ENCODE peak calls at places on chromosomes 13 and 19, in nine cellular contexts. One of them, this sample, is unnamed. For H3K27me3, the result is how much of the 10 kb centered on the place peaks cover.

GRCh38 chr13:78611040-78611439 is 7.7 kb upstream of the POU4F1 start:
- DNase-seq in uterus: no peak
- DNase-seq in colonic mucosa: no peak
- DNase-seq in SJSA1: no peak
- DNase-seq in thoracic aorta: no peak
- DNase-seq in dorsolateral prefrontal cortex: no peak
- DNase-seq in effector memory CD4-positive, alpha-beta T cell: no peak
- DNase-seq in heart left ventricle: no peak
- DNase-seq in astrocyte: no peak
- DNase-seq in this sample: no peak

GRCh38 chr19:9793051-9793591 is 24.6 kb upstream of the ZNF846 start:
- DNase-seq in uterus: no peak
- DNase-seq in colonic mucosa: peak
- DNase-seq in SJSA1: peak
- DNase-seq in thoracic aorta: peak
- DNase-seq in dorsolateral prefrontal cortex: peak
- DNase-seq in effector memory CD4-positive, alpha-beta T cell: no peak
- DNase-seq in heart left ventricle: peak
- DNase-seq in astrocyte: peak
- DNase-seq in this sample: peak

GRCh38 chr13:49651775-49652690 is 23.7 kb downstream of the ARL11 start:
- DNase-seq in uterus: no peak
- DNase-seq in colonic mucosa: no peak
- DNase-seq in SJSA1: no peak
- DNase-seq in thoracic aorta: no peak
- DNase-seq in dorsolateral prefrontal cortex: no peak
- DNase-seq in effector memory CD4-positive, alpha-beta T cell: no peak
- DNase-seq in heart left ventricle: no peak
- DNase-seq in astrocyte: no peak
- DNase-seq in this sample: no peak

GRCh38 chr19:38394488-38394887 is 6.0 kb downstream of the SPRED3 start:
- DNase-seq in uterus: no peak
- DNase-seq in colonic mucosa: no peak
- DNase-seq in SJSA1: no peak
- DNase-seq in thoracic aorta: no peak
- DNase-seq in dorsolateral prefrontal cortex: no peak
- DNase-seq in effector memory CD4-positive, alpha-beta T cell: peak
- DNase-seq in heart left ventricle: no peak
- DNase-seq in astrocyte: no peak
- DNase-seq in this sample: peak

GRCh38 chr13:59982631-59983382 is 180.9 kb downstream of the DIAPH3 start:
- DNase-seq in uterus: no peak
- DNase-seq in colonic mucosa: no peak
- DNase-seq in SJSA1: no peak
- DNase-seq in thoracic aorta: no peak
- DNase-seq in dorsolateral prefrontal cortex: no peak
- DNase-seq in effector memory CD4-positive, alpha-beta T cell: no peak
- DNase-seq in heart left ventricle: no peak
- DNase-seq in astrocyte: peak
- DNase-seq in this sample: no peak

GRCh38 chr13:51794959-51795358 is 9.0 kb downstream of the DHRS12 start:
- DNase-seq in uterus: no peak
- DNase-seq in colonic mucosa: no peak
- DNase-seq in SJSA1: no peak
- DNase-seq in thoracic aorta: no peak
- DNase-seq in dorsolateral prefrontal cortex: no peak
- DNase-seq in effector memory CD4-positive, alpha-beta T cell: no peak
- DNase-seq in heart left ventricle: no peak
- DNase-seq in astrocyte: no peak
- DNase-seq in this sample: no peak

GRCh38 chr19:10724573-10725071 is 6.7 kb downstream of the DNM2 start:
- DNase-seq in uterus: no peak
- DNase-seq in colonic mucosa: no peak
- DNase-seq in SJSA1: no peak
- DNase-seq in thoracic aorta: no peak
- DNase-seq in dorsolateral prefrontal cortex: no peak
- DNase-seq in effector memory CD4-positive, alpha-beta T cell: no peak
- DNase-seq in heart left ventricle: no peak
- DNase-seq in astrocyte: no peak
- DNase-seq in this sample: no peak

GRCh38 chr13:58855283-58855682 is 1223.7 kb downstream of the PCDH17 start:
- DNase-seq in uterus: no peak
- DNase-seq in colonic mucosa: no peak
- DNase-seq in SJSA1: peak
- DNase-seq in thoracic aorta: no peak
- DNase-seq in dorsolateral prefrontal cortex: no peak
- DNase-seq in effector memory CD4-positive, alpha-beta T cell: no peak
- DNase-seq in heart left ventricle: no peak
- DNase-seq in astrocyte: peak
- DNase-seq in this sample: no peak

GRCh38 chr13:100594731-100595130 is 6.1 kb upstream of the GGACT start:
- DNase-seq in uterus: no peak
- DNase-seq in colonic mucosa: peak
- DNase-seq in SJSA1: no peak
- DNase-seq in thoracic aorta: no peak
- DNase-seq in dorsolateral prefrontal cortex: no peak
- DNase-seq in effector memory CD4-positive, alpha-beta T cell: no peak
- DNase-seq in heart left ventricle: no peak
- DNase-seq in astrocyte: no peak
- DNase-seq in this sample: no peak

GRCh38 chr13:31081316-31081715 is 80.4 kb downstream of the HSPH1 start:
- DNase-seq in uterus: no peak
- DNase-seq in colonic mucosa: no peak
- DNase-seq in SJSA1: no peak
- DNase-seq in thoracic aorta: no peak
- DNase-seq in dorsolateral prefrontal cortex: no peak
- DNase-seq in effector memory CD4-positive, alpha-beta T cell: no peak
- DNase-seq in heart left ventricle: no peak
- DNase-seq in astrocyte: no peak
- DNase-seq in this sample: no peak

GRCh38 chr13:59877933-59878332 is 285.8 kb downstream of the DIAPH3 start:
- DNase-seq in uterus: no peak
- DNase-seq in colonic mucosa: no peak
- DNase-seq in SJSA1: no peak
- DNase-seq in thoracic aorta: no peak
- DNase-seq in dorsolateral prefrontal cortex: no peak
- DNase-seq in effector memory CD4-positive, alpha-beta T cell: no peak
- DNase-seq in heart left ventricle: no peak
- DNase-seq in astrocyte: peak
- DNase-seq in this sample: no peak

GRCh38 chr13:98542568-98543379 is 34.1 kb downstream of the STK24 start:
- DNase-seq in uterus: no peak
- DNase-seq in colonic mucosa: no peak
- DNase-seq in SJSA1: no peak
- DNase-seq in thoracic aorta: no peak
- DNase-seq in dorsolateral prefrontal cortex: no peak
- DNase-seq in effector memory CD4-positive, alpha-beta T cell: no peak
- DNase-seq in heart left ventricle: no peak
- DNase-seq in astrocyte: no peak
- DNase-seq in this sample: no peak

GRCh38 chr13:97018029-97018819 is 23.9 kb upstream of the OXGR1 start:
- DNase-seq in uterus: no peak
- DNase-seq in colonic mucosa: peak
- DNase-seq in SJSA1: peak
- DNase-seq in thoracic aorta: no peak
- DNase-seq in dorsolateral prefrontal cortex: no peak
- DNase-seq in effector memory CD4-positive, alpha-beta T cell: peak
- DNase-seq in heart left ventricle: no peak
- DNase-seq in astrocyte: peak
- DNase-seq in this sample: no peak

GRCh38 chr13:37640499-37640898 is 41.9 kb upstream of the POSTN start:
- DNase-seq in uterus: no peak
- DNase-seq in colonic mucosa: no peak
- DNase-seq in SJSA1: peak
- DNase-seq in thoracic aorta: no peak
- DNase-seq in dorsolateral prefrontal cortex: no peak
- DNase-seq in effector memory CD4-positive, alpha-beta T cell: no peak
- DNase-seq in heart left ventricle: no peak
- DNase-seq in astrocyte: peak
- DNase-seq in this sample: no peak

GRCh38 chr13:25920277-25920676 is 131.5 kb downstream of the SHISA2 start:
- DNase-seq in uterus: no peak
- DNase-seq in colonic mucosa: no peak
- DNase-seq in SJSA1: no peak
- DNase-seq in thoracic aorta: no peak
- DNase-seq in dorsolateral prefrontal cortex: no peak
- DNase-seq in effector memory CD4-positive, alpha-beta T cell: no peak
- DNase-seq in heart left ventricle: no peak
- DNase-seq in astrocyte: no peak
- DNase-seq in this sample: no peak

GRCh38 chr19:50252111-50252886 is 48.9 kb downstream of the MYH14 start:
- DNase-seq in uterus: no peak
- DNase-seq in colonic mucosa: peak
- DNase-seq in SJSA1: no peak
- DNase-seq in thoracic aorta: no peak
- DNase-seq in dorsolateral prefrontal cortex: no peak
- DNase-seq in effector memory CD4-positive, alpha-beta T cell: no peak
- DNase-seq in heart left ventricle: no peak
- DNase-seq in astrocyte: no peak
- DNase-seq in this sample: no peak

DNA sequence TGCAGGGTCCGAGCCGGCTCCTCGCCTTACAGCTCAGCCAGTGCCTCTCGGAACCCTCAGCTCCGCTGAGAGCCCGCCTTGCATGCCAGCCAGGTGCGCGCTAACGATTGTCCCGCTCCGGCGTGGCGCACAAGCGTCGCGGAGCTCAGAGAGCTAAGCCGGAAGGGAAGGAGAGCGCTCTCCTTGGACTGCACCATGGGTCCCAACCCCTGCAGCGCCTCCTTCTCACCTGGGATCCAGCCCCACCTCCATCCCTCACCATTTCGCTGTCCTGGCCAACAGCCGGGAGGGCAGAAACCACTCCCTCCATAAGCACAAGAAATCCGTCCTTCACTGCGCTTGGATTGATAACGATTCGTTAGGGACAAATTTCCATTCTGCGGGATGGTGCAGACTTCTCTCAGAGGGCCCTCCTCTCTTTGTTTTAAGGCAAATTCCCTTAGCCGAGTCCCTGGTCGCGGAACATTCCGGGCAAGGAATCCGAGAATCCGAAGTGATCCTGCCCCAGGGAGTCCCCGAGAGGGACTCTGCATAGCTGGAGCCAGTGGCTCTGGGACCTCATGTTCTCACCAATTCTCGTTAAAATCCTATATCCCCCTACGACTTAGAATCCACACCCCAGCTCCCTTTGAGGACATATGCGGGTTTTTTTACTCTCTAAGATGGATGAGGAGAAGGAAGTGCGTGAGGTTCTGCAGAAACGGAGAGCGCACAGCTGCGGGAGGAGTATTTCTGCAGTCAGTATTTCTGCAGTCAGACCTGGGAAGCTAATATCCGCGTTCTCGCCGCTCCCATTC is 2.8 kb downstream of the GSX1 start:
- DNase-seq in uterus: no peak
- DNase-seq in colonic mucosa: no peak
- DNase-seq in SJSA1: no peak
- DNase-seq in thoracic aorta: no peak
- DNase-seq in dorsolateral prefrontal cortex: no peak
- DNase-seq in effector memory CD4-positive, alpha-beta T cell: no peak
- DNase-seq in heart left ventricle: no peak
- DNase-seq in astrocyte: no peak
- DNase-seq in this sample: no peak
- H3K27me3 ChIP-seq in uterus: under half
- H3K27me3 ChIP-seq in colonic mucosa: half or more
- H3K27me3 ChIP-seq in SJSA1: half or more
- H3K27me3 ChIP-seq in thoracic aorta: under half
- H3K27me3 ChIP-seq in dorsolateral prefrontal cortex: half or more
- H3K27me3 ChIP-seq in effector memory CD4-positive, alpha-beta T cell: half or more
- H3K27me3 ChIP-seq in heart left ventricle: half or more
- H3K27me3 ChIP-seq in astrocyte: half or more
- H3K27me3 ChIP-seq in this sample: under half

DNA sequence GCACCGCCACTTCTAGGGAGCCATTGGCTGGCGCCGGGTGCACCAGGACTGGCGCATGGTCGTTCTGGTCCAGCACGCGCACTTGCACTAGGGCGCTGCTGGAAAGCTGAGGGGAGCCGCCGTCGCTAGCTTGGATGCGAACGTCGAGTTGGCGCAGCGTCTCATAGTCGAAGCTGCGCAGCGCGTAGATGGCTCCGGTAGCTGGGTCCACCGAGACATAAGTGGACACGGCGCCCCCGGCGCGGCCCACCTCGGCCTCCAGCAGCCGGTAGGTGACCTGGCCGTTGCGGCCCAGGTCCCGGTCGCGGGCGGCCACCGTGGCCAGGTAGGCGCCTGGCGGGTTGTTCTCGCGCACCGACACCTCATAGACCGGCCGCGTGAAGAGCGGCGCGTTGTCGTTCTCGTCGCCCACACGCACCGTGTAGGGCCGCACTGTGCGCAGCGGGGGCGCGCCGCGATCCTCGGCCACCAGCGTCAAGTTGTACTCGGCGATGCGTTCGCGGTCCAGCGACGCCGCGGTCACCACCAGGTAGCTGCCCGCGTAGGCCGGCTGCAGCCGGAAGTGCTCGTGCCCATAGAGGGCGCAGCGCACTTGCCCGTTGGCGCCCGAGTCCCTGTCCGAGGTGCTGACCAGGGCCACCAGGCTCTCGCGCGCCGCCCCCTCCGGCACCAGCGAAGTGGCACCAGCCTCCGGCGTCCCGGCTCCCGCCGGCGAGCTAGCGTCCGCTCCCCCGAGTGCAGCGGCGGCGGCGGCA is 1.7 kb downstream of the PCDH8 start:
- DNase-seq in uterus: no peak
- DNase-seq in colonic mucosa: peak
- DNase-seq in SJSA1: no peak
- DNase-seq in thoracic aorta: no peak
- DNase-seq in dorsolateral prefrontal cortex: peak
- DNase-seq in effector memory CD4-positive, alpha-beta T cell: no peak
- DNase-seq in heart left ventricle: peak
- DNase-seq in astrocyte: peak
- DNase-seq in this sample: peak
- H3K27me3 ChIP-seq in uterus: under half
- H3K27me3 ChIP-seq in colonic mucosa: half or more
- H3K27me3 ChIP-seq in SJSA1: under half
- H3K27me3 ChIP-seq in thoracic aorta: under half
- H3K27me3 ChIP-seq in dorsolateral prefrontal cortex: under half
- H3K27me3 ChIP-seq in effector memory CD4-positive, alpha-beta T cell: under half
- H3K27me3 ChIP-seq in heart left ventricle: half or more
- H3K27me3 ChIP-seq in astrocyte: half or more
- H3K27me3 ChIP-seq in this sample: under half

DNA sequence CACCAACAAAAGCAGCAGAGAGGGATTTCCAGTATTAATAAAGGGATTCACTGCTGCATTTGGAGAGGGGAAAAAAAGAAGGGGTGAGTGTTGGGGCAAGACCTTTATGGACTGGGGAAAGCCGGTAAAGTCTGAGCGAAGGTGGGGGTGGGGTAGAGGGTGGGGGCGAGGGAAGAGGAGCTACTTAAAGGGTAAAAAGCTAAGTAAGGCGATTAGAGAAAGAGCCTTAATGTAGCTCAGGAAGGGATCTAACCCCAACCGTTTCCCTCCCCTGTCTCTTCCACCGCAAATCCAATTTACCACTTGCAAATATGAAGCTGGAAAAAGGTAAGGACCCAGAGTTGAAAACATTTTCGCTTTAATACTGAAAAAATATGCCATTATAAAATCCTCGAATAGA is 4.4 kb downstream of the SLITRK1 start:
- DNase-seq in uterus: no peak
- DNase-seq in colonic mucosa: no peak
- DNase-seq in SJSA1: no peak
- DNase-seq in thoracic aorta: no peak
- DNase-seq in dorsolateral prefrontal cortex: no peak
- DNase-seq in effector memory CD4-positive, alpha-beta T cell: no peak
- DNase-seq in heart left ventricle: no peak
- DNase-seq in astrocyte: no peak
- DNase-seq in this sample: no peak
- H3K27me3 ChIP-seq in uterus: under half
- H3K27me3 ChIP-seq in colonic mucosa: under half
- H3K27me3 ChIP-seq in SJSA1: under half
- H3K27me3 ChIP-seq in thoracic aorta: under half
- H3K27me3 ChIP-seq in dorsolateral prefrontal cortex: under half
- H3K27me3 ChIP-seq in effector memory CD4-positive, alpha-beta T cell: under half
- H3K27me3 ChIP-seq in heart left ventricle: under half
- H3K27me3 ChIP-seq in astrocyte: under half
- H3K27me3 ChIP-seq in this sample: under half

GRCh38 chr13:41459754-41460111 is 2.4 kb downstream of the RGCC start:
- DNase-seq in uterus: no peak
- DNase-seq in colonic mucosa: no peak
- DNase-seq in SJSA1: no peak
- DNase-seq in thoracic aorta: no peak
- DNase-seq in dorsolateral prefrontal cortex: no peak
- DNase-seq in effector memory CD4-positive, alpha-beta T cell: no peak
- DNase-seq in heart left ventricle: no peak
- DNase-seq in astrocyte: no peak
- DNase-seq in this sample: no peak
- H3K27me3 ChIP-seq in uterus: under half
- H3K27me3 ChIP-seq in colonic mucosa: under half
- H3K27me3 ChIP-seq in SJSA1: under half
- H3K27me3 ChIP-seq in thoracic aorta: under half
- H3K27me3 ChIP-seq in dorsolateral prefrontal cortex: under half
- H3K27me3 ChIP-seq in effector memory CD4-positive, alpha-beta T cell: under half
- H3K27me3 ChIP-seq in heart left ventricle: under half
- H3K27me3 ChIP-seq in astrocyte: under half
- H3K27me3 ChIP-seq in this sample: under half